ENCODE peak calls at places on chromosomes 5 and 9, in six cellular contexts. S is suprapubic skin, O is uterus, L is heart right ventricle, I is tibial artery, A is lower lobe of right lung. Z is an unnamed sample. For H3K27me3, the result is how much of the 10 kb centered on the place peaks cover.

GRCh38 chr5:44538831-44539539 is 149.8 kb upstream of the FGF10 start:
- DNase-seq in S (no peak), A (no peak), O (no peak), L (no peak), I (no peak), Z (no peak)

GRCh38 chr5:87877495-87877894 is 391.1 kb downstream of the TMEM161B start:
- DNase-seq in O (no peak), A (no peak), I (no peak), S (no peak), L (no peak), Z (no peak)

GRCh38 chr5:4625206-4625896 is 514.8 kb upstream of the ADAMTS16 start:
- DNase-seq in I (no peak), A (no peak), O (no peak), L (no peak), S (no peak), Z (no peak)

GRCh38 chr9:137705443-137705863 is 86.6 kb downstream of the EHMT1 start:
- DNase-seq in S (no peak), L (no peak), A (no peak), O (no peak), I (no peak), Z (no peak)

GRCh38 chr5:132253452-132254320 is 3.8 kb upstream of the PDLIM4 start:
- DNase-seq in S (no peak), I (no peak), L (peak), O (no peak), A (no peak), Z (no peak)

GRCh38 chr9:115415450-115415849 is 297.5 kb upstream of the TNC start:
- DNase-seq in L (no peak), I (no peak), S (no peak), A (no peak), O (no peak), Z (no peak)

GRCh38 chr5:35664584-35664983 is 46.9 kb downstream of the SPEF2 start:
- DNase-seq in A (no peak), I (no peak), S (no peak), O (no peak), L (no peak), Z (no peak)

GRCh38 chr9:94168203-94169000 is 84.1 kb downstream of the PTPDC1 start:
- DNase-seq in A (no peak), I (no peak), L (no peak), O (no peak), S (no peak), Z (no peak)

GRCh38 chr5:15002791-15003190 is 131.2 kb upstream of the ANKH start:
- DNase-seq in O (no peak), S (no peak), I (no peak), L (no peak), A (no peak), Z (no peak)

GRCh38 chr9:5871785-5872184 is 18.9 kb upstream of the MLANA start:
- DNase-seq in I (no peak), O (no peak), S (no peak), A (no peak), L (no peak), Z (no peak)

GRCh38 chr9:10875752-10876151 is 262.9 kb upstream of the PTPRD start:
- DNase-seq in L (no peak), S (no peak), A (no peak), I (no peak), O (no peak), Z (no peak)

GRCh38 chr9:115035872-115036612 is 81.9 kb downstream of the TNC start:
- DNase-seq in O (no peak), L (peak), A (no peak), S (no peak), I (no peak), Z (no peak)

GRCh38 chr5:115601709-115602584 is at the start of gene TICAM2:
- DNase-seq in L (peak), A (peak), O (peak), S (peak), I (peak), Z (peak)

GRCh38 chr9:83307051-83307724 is 231.0 kb downstream of the FRMD3 start:
- DNase-seq in O (no peak), L (no peak), A (no peak), I (no peak), S (no peak), Z (no peak)

GRCh38 chr5:135031813-135032612 is 2.0 kb downstream of the PITX1 start:
- DNase-seq in I (no peak), A (peak), L (no peak), O (no peak), S (no peak), Z (no peak)

GRCh38 chr5:108146222-108146621 is 235.7 kb downstream of the FBXL17 start:
- DNase-seq in O (no peak), L (no peak), S (no peak), I (no peak), A (no peak), Z (no peak)

GRCh38 chr9:99241106-99241505 is 19.0 kb downstream of the SEC61B start:
- DNase-seq in S (no peak), L (no peak), A (no peak), I (no peak), O (no peak), Z (no peak)

GRCh38 chr5:14729448-14730385 is 65.2 kb downstream of the OTULIN start:
- DNase-seq in A (no peak), S (no peak), O (no peak), L (no peak), I (no peak), Z (no peak)

GRCh38 chr5:8585230-8586018 is 716.5 kb downstream of the MTRR start:
- DNase-seq in S (no peak), L (no peak), A (no peak), O (no peak), I (no peak), Z (no peak)

GRCh38 chr5:6812091-6812490 is 98.9 kb downstream of the TENT4A start:
- DNase-seq in L (no peak), A (no peak), S (no peak), O (no peak), I (no peak), Z (no peak)

GRCh38 chr9:16833285-16833684 is 37.2 kb downstream of the BNC2 start:
- DNase-seq in O (no peak), I (no peak), S (no peak), L (no peak), A (no peak), Z (no peak)

GRCh38 chr9:112559629-112560413 is 73.2 kb downstream of the KIAA1958 start:
- DNase-seq in S (no peak), I (no peak), L (no peak), O (no peak), A (no peak), Z (no peak)

GRCh38 chr9:30362368-30362767 is 2022.1 kb upstream of the ACO1 start:
- DNase-seq in L (no peak), I (no peak), A (no peak), S (no peak), O (no peak), Z (no peak)

GRCh38 chr9:136525841-136526499 is 19.9 kb downstream of the NOTCH1 start:
- DNase-seq in O (no peak), A (no peak), I (peak), L (no peak), S (no peak), Z (no peak)

GRCh38 chr9:128911529-128912035 is 9.2 kb upstream of the PHYHD1 start:
- DNase-seq in I (peak), L (peak), A (peak), O (no peak), S (no peak), Z (no peak)

GRCh38 chr9:33289501-33289900 is 815 bp upstream of the NFX1 start:
- DNase-seq in S (peak), I (no peak), L (peak), A (peak), O (peak), Z (no peak)

GRCh38 chr9:95171001-95171400 is 146.5 kb downstream of the FANCC start:
- DNase-seq in S (no peak), L (no peak), I (no peak), O (no peak), A (no peak), Z (no peak)

GRCh38 chr9:90307177-90307833 is 335.3 kb downstream of the DIRAS2 start:
- DNase-seq in L (no peak), A (no peak), I (no peak), S (no peak), O (no peak), Z (no peak)

GRCh38 chr5:168680395-168680794 is 101.2 kb upstream of the PANK3 start:
- DNase-seq in L (no peak), I (no peak), O (no peak), A (no peak), S (no peak), Z (no peak)

GRCh38 chr5:38607930-38608545 is 51.6 kb upstream of the LIFR start:
- DNase-seq in A (no peak), S (no peak), I (no peak), L (no peak), O (no peak), Z (no peak)

GRCh38 chr9:70012569-70012968 is 31.1 kb upstream of the MAMDC2 start:
- DNase-seq in S (no peak), O (no peak), A (no peak), L (no peak), I (no peak), Z (no peak)

GRCh38 chr5:91219803-91220371 is 163.2 kb downstream of the ARRDC3 start:
- DNase-seq in I (no peak), L (no peak), S (no peak), O (no peak), A (no peak), Z (peak)
- TF ChIP-seq CTCF in I (no peak), L (peak), S (no peak), O (no peak), A (peak), Z (peak)

GRCh38 chr5:1670342-1670741 is 129.3 kb downstream of the MRPL36 start:
- DNase-seq in L (no peak), I (no peak), S (no peak), O (no peak), A (no peak), Z (no peak)
- H3K27me3 ChIP-seq in L (half or more), I (under half), S (half or more), O (under half), A (half or more), Z (half or more)

GRCh38 chr5:95554647-95555548 is at the start of the genes ARSK and SKIC3:
- DNase-seq in O (peak), L (peak), I (peak), S (peak), A (peak), Z (peak)
- TF ChIP-seq CTCF in O (peak), L (peak), I (peak), S (peak), A (peak), Z (peak)

GRCh38 chr5:5738797-5739489 is 316.5 kb downstream of the ICE1 start:
- DNase-seq in I (no peak), A (no peak), S (no peak), L (no peak), O (no peak), Z (no peak)

GRCh38 chr5:5736007-5736406 is 313.5 kb downstream of the ICE1 start:
- DNase-seq in A (no peak), L (no peak), I (no peak), S (no peak), O (no peak), Z (no peak)

GRCh38 chr5:5741418-5741817 is 318.9 kb downstream of the ICE1 start:
- DNase-seq in I (no peak), L (no peak), O (no peak), A (no peak), S (no peak), Z (no peak)

DNA sequence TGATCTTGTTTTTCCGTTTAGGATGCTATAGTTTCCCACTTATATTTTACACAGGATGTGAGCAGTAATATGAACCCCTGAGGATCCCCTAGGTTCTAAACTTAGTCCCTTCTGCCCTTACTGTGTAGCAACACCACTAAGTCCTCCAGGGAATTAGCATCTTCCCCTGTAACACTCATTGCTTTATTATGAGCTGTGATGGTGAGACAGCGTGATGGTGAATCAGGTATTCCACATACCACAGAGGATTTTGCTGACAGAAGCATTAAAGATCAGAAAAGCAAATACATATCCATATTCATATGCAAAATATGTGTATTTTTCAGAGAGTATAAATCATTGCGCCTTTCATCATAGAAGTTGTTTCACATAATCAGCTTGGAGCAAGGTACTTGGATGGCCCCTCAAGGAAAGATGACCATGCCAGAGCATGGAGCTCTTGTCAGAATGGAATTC is 317.0 kb downstream of the ICE1 start:
- DNase-seq in A (no peak), S (no peak), L (no peak), I (no peak), O (no peak), Z (no peak)
- H3K27me3 ChIP-seq in A (under half), S (under half), L (under half), I (under half), O (under half), Z (under half)

GRCh38 chr5:75260708-75261107 is 24.0 kb upstream of the ANKRD31 start:
- DNase-seq in L (no peak), A (no peak), S (no peak), I (no peak), O (no peak), Z (no peak)

GRCh38 chr5:75262278-75262677 is 25.6 kb upstream of the ANKRD31 start:
- DNase-seq in A (no peak), S (no peak), L (no peak), I (no peak), O (no peak), Z (no peak)

DNA sequence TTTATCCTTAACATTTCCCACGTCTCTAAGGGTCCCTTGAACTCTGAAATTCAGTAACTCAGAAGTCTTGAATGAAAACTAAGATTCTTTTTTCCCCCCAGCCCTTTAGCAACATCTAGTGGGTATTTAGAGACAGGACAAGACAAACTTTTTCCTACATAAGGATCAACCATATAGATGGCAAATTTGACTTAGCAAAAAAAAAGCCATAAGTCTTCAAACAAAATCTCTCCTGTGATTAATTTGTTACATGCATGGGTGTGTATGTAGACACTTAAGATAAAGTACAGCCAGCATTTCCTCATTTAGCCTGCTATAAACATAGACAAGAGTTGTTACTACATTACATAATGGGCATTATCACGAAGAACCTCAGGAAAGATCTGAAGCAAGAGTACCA is 29.1 kb upstream of the ANKRD31 start:
- DNase-seq in O (no peak), S (no peak), A (no peak), L (no peak), I (no peak), Z (no peak)
- TF ChIP-seq CTCF in O (peak), S (peak), A (peak), L (peak), I (no peak), Z (peak)

GRCh38 chr9:135341612-135342169 is 137.9 kb upstream of the PPP1R26 start:
- DNase-seq in O (no peak), I (no peak), A (peak), L (no peak), S (peak), Z (no peak)
- H3K27me3 ChIP-seq in O (under half), I (under half), A (under half), L (half or more), S (half or more), Z (under half)

GRCh38 chr5:172641359-172642045 is 439 bp downstream of the NEURL1B start:
- DNase-seq in S (no peak), A (no peak), L (no peak), I (no peak), O (peak), Z (no peak)
- TF ChIP-seq CTCF in S (no peak), A (peak), L (peak), I (no peak), O (peak), Z (no peak)

GRCh38 chr9:124007157-124007460 is 4.5 kb upstream of the LHX2 start:
- DNase-seq in I (no peak), O (no peak), A (no peak), S (no peak), L (no peak), Z (no peak)
- H3K27me3 ChIP-seq in I (under half), O (under half), A (half or more), S (half or more), L (half or more), Z (half or more)

DNA sequence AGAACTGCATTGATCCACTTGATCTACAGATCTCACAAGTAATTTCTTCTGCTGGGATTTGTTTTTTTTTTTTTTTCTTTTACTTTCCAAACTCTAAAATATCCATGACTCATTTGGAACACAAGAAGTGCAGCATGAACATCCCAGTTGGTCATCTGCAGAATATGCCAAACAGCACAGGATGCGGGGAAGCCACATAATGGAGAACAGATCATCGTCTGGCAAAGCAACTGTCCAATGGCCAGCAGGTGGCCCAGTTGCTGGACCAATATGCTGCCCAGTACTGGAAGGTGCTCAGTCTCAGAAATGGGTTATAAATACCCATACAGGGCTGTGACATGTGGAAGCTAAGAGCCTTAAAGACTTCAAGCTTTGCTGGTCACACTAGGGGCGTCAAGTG is 221.3 kb upstream of the TAS2R1 start:
- DNase-seq in O (no peak), L (no peak), S (no peak), I (no peak), A (no peak), Z (no peak)
- TF ChIP-seq CTCF in O (no peak), L (no peak), S (no peak), I (no peak), A (peak), Z (no peak)

Z was measured in CD4-positive, alpha-beta T cell.